ENCODE peak calls at places on chromosomes 12 and 14, in seven cellular contexts. O, W, G, C, M, F and A are unnamed samples.

GRCh38 chr12:124296295-124296915 is 1.5 kb downstream of the RFLNA start:
- DNase-seq in O (no peak), G (no peak), M (no peak), F (peak; percentile 16), W (peak; percentile 86), C (no peak), A (no peak)

GRCh38 chr14:23572841-23573240 is 5.2 kb upstream of the AP1G2 start:
- DNase-seq in C (no peak), M (no peak), F (no peak), W (no peak), G (no peak), O (no peak), A (no peak)

GRCh38 chr12:110849748-110850403 is 3.1 kb downstream of the CCDC63 start:
- DNase-seq in F (no peak), M (no peak), O (no peak), W (no peak), C (no peak), G (no peak), A (no peak)

GRCh38 chr12:3698218-3698974 is 54.5 kb downstream of the CRACR2A start:
- DNase-seq in M (no peak), C (peak; percentile 97), F (no peak), O (peak; percentile 85), G (no peak), W (no peak), A (no peak)

GRCh38 chr12:65962921-65963883 is 138.9 kb downstream of the HMGA2 start:
- DNase-seq in M (peak; percentile 13), G (no peak), C (no peak), W (peak; percentile 21), O (no peak), F (peak; percentile 31), A (peak; percentile 23)

GRCh38 chr14:25041898-25042297 is 8.0 kb downstream of the STXBP6 start:
- DNase-seq in C (no peak), W (no peak), F (no peak), O (no peak), G (no peak), M (no peak), A (no peak)

GRCh38 chr12:119686355-119686754 is 18.4 kb downstream of the PRKAB1 start:
- DNase-seq in G (no peak), M (no peak), O (no peak), W (no peak), C (no peak), F (peak; percentile 60), A (no peak)

GRCh38 chr12:19491863-19492262 is 52.6 kb downstream of the AEBP2 start:
- DNase-seq in M (no peak), O (no peak), F (no peak), W (no peak), C (peak; percentile 9), G (no peak), A (no peak)

GRCh38 chr12:11581179-11581755 is 68.2 kb upstream of the ETV6 start:
- DNase-seq in C (peak; percentile 82), F (no peak), O (peak; percentile 72), W (peak; percentile 75), G (no peak), M (peak; percentile 89), A (peak; percentile 48)

GRCh38 chr14:94355191-94355794 is 32.2 kb upstream of the SERPINA6 start:
- DNase-seq in G (peak; percentile 91), F (peak; percentile 68), W (peak; percentile 30), M (peak; percentile 10), C (no peak), O (no peak), A (no peak)

GRCh38 chr14:103057028-103057371 is 349 bp downstream of the CDC42BPB start:
- DNase-seq in C (no peak), W (no peak), M (no peak), O (peak; percentile 38), F (peak; percentile 45), G (no peak), A (peak; percentile 55)

GRCh38 chr14:68111733-68112270 is 292.2 kb downstream of the RAD51B start:
- DNase-seq in C (no peak), W (no peak), F (no peak), G (no peak), O (no peak), M (no peak), A (no peak)

GRCh38 chr14:94180655-94181271 is 6.6 kb downstream of the PPP4R4 start:
- DNase-seq in M (peak; percentile 49), C (peak; percentile 63), F (no peak), O (peak; percentile 51), W (no peak), G (no peak), A (no peak)

GRCh38 chr12:40634431-40635131 is 57.7 kb upstream of the CNTN1 start:
- DNase-seq in F (no peak), G (no peak), C (no peak), O (no peak), M (no peak), W (no peak), A (no peak)

GRCh38 chr14:70257526-70257925 is 68.8 kb upstream of the SLC8A3 start:
- DNase-seq in C (no peak), G (no peak), F (peak; percentile 27), M (no peak), W (peak; percentile 21), O (no peak), A (no peak)

GRCh38 chr12:53004582-53004981 is 1.7 kb upstream of the EIF4B start:
- DNase-seq in O (peak; percentile 69), W (no peak), G (no peak), F (no peak), M (peak; percentile 17), C (peak; percentile 25), A (peak; percentile 31)

GRCh38 chr12:93287152-93287551 is 90.6 kb upstream of the NUDT4 start:
- DNase-seq in M (no peak), O (no peak), W (no peak), C (no peak), F (no peak), G (no peak), A (no peak)

GRCh38 chr14:68976160-68977067 is 2.7 kb downstream of the ACTN1 start:
- DNase-seq in O (no peak), G (no peak), M (no peak), F (peak; percentile 33), W (peak; percentile 52), C (peak; percentile 69), A (peak; percentile 35)

GRCh38 chr14:25001096-25001982 is 48.6 kb downstream of the STXBP6 start:
- DNase-seq in O (peak; percentile 36), C (peak; percentile 54), W (no peak), G (no peak), M (no peak), F (no peak), A (no peak)

GRCh38 chr14:90812109-90812508 is 4.1 kb downstream of the TTC7B start:
- DNase-seq in C (no peak), F (peak; percentile 55), M (no peak), W (no peak), G (no peak), O (no peak), A (no peak)

GRCh38 chr14:99608591-99608990 is 4.6 kb upstream of the CCDC85C start:
- DNase-seq in W (no peak), C (no peak), G (no peak), O (no peak), M (no peak), F (no peak), A (no peak)

GRCh38 chr14:99606359-99606758 is 2.4 kb upstream of the CCDC85C start:
- DNase-seq in O (no peak), M (no peak), C (no peak), F (no peak), G (no peak), W (no peak), A (no peak)

GRCh38 chr14:99611639-99612038 is 7.6 kb upstream of the CCDC85C start:
- DNase-seq in G (no peak), F (no peak), C (no peak), M (no peak), W (no peak), O (no peak), A (no peak)

GRCh38 chr14:99612065-99612736 is 8.2 kb upstream of the CCDC85C start:
- DNase-seq in F (no peak), C (no peak), O (no peak), G (no peak), M (no peak), W (peak; percentile 59), A (no peak)

DNA sequence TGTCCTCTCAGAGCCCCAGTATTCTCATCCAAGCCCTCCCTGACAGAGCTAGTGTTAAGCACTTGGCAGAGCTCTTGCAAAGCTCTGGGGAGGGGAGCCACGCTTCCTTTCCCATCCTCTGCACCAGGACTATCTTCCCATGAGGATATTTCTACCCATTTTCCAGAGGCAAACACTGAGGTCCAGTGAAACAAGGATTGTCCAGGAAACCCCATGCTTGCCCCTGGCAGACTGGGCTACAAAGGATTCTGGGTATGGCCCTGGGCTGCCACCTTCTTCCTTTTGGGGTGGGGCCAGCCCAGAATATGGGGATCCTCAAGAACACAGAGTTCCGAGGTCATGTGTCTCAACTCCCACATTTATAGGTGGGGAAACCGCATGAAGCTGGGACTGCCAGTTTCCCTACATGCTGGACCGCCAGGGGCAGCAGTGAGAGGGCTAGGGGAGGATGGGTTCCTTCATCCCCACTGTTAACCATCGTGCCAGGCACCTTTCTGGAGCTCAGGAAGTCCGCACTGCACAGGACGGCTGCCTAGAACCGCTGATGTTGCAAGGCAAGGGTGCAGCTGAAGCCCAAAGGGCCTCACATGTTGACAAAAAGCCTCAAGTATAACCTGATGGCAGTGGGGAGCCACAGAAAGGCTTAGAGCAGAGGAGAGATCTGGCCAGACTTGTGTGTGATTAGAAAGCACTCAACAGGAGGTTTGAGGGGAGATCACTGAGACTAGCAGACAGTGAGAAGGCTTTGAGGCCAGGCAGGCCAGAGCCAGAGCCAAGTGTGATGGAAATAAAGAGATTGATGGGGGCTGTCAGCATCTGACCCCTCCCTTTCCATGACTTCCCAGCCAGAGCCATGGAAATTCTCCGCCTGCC is 5.5 kb upstream of the CCDC85C start:
- DNase-seq in C (no peak), G (no peak), O (no peak), W (peak; percentile 32), M (peak; percentile 34), F (no peak), A (peak; percentile 61)
- H3K9me3 ChIP-seq in C (no peaks in the 10 kb centered on the region), G (no peaks in the 10 kb centered on the region), O (no peaks in the 10 kb centered on the region), W (no peaks in the 10 kb centered on the region), M (no peaks in the 10 kb centered on the region), F (no peaks in the 10 kb centered on the region), A (no peaks in the 10 kb centered on the region)

GRCh38 chr14:54202288-54202687 is 194.5 kb upstream of the CDKN3 start:
- DNase-seq in F (no peak), C (peak; percentile 48), O (no peak), M (no peak), G (no peak), W (no peak), A (no peak)
- H3K9me3 ChIP-seq in F (no peaks in the 10 kb centered on the region), C (no peaks in the 10 kb centered on the region), O (no peaks in the 10 kb centered on the region), M (no peaks in the 10 kb centered on the region), G (no peaks in the 10 kb centered on the region), W (no peaks in the 10 kb centered on the region), A (no peaks in the 10 kb centered on the region)

DNA sequence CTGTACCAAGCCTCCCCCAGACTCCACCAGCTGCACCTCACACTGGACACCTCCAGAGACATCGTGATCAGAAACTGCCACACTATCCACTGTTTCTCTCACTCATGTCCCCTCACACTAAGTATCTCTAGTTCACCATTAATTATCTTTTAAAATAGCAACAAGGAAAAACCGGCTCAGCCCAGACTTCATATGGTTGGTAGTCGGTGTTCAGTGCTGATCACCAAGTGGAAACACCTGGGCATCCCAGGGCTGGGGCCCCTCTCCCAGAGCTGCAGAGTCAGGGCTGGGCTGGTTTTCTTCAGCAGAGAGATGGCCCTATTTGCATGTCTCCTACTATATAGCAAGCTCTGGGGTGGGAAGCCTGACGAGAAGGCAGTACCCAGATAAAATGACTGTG is 1140.0 kb downstream of the TMEM121 start:
- DNase-seq in C (no peak), O (no peak), W (no peak), M (no peak), G (peak; percentile 53), F (no peak), A (no peak)
- H3K9me3 ChIP-seq in C (no peaks in the 10 kb centered on the region), O (no peaks in the 10 kb centered on the region), W (no peaks in the 10 kb centered on the region), M (no peaks in the 10 kb centered on the region), G (no peaks in the 10 kb centered on the region), F (no peaks in the 10 kb centered on the region), A (no peaks in the 10 kb centered on the region)

GRCh38 chr12:9928607-9929006 is 3.6 kb downstream of the CLEC2A start:
- DNase-seq in W (no peak), G (no peak), M (no peak), O (no peak), C (no peak), F (no peak), A (no peak)
- H3K9me3 ChIP-seq in W (no peaks in the 10 kb centered on the region), G (no peaks in the 10 kb centered on the region), M (no peaks in the 10 kb centered on the region), O (no peaks in the 10 kb centered on the region), C (no peaks in the 10 kb centered on the region), F (no peaks in the 10 kb centered on the region), A (no peaks in the 10 kb centered on the region)